ENCODE peak calls at places on chromosome 16, in eight cellular contexts. W is K562; L is transverse colon; H is stimulated activated CD4-positive, alpha-beta T cell treated with anti-CD3 and anti-CD28 coated beads, TNF-alpha, amount 100 ng/mL, for 48 hours; Y is GM10248; P is heart right ventricle; T is mucosa of descending colon; N is SHP77. Z is an unnamed sample.

GRCh38 chr16:4894276-4895150 is 42.4 kb downstream of the PPL start:
- DNase-seq in W (peak; percentile 24), L (no peak), H (no peak), Y (no peak), P (no peak), T (no peak), N (no peak), Z (no peak)

GRCh38 chr16:3652373-3653037 is 2.0 kb upstream of the DNASE1 start:
- DNase-seq in W (no peak), L (peak; percentile 7), H (no peak), Y (no peak), P (no peak), T (no peak), N (no peak), Z (peak; percentile 48)

GRCh38 chr16:55212791-55213190 is 111.2 kb upstream of the IRX6 start:
- DNase-seq in W (no peak), L (no peak), H (no peak), Y (no peak), P (no peak), T (no peak), N (no peak), Z (no peak)

GRCh38 chr16:9128346-9129342 is 37.2 kb downstream of the HAPSTR1 start:
- DNase-seq in W (no peak), L (no peak), H (no peak), Y (no peak), P (no peak), T (no peak), N (no peak), Z (no peak)

GRCh38 chr16:56245197-56245596 is 53.9 kb downstream of the GNAO1 start:
- DNase-seq in W (no peak), L (no peak), H (no peak), Y (no peak), P (no peak), T (no peak), N (no peak), Z (no peak)

GRCh38 chr16:85360323-85361277 is 248.3 kb upstream of the CIBAR2 start:
- DNase-seq in W (no peak), L (peak; percentile 81), H (no peak), Y (no peak), P (no peak), T (peak; percentile 80), N (peak; percentile 99), Z (no peak)

GRCh38 chr16:4425378-4426020 is at the start of gene DNAJA3:
- DNase-seq in W (peak; percentile 96), L (peak; percentile 91), H (peak; percentile 77), Y (peak; percentile 98), P (peak; percentile 90), T (peak; percentile 94), N (peak; percentile 91), Z (peak; percentile 98)

GRCh38 chr16:88330971-88331890 is 51.5 kb upstream of the ZNF469 start:
- DNase-seq in W (no peak), L (no peak), H (no peak), Y (no peak), P (no peak), T (no peak), N (no peak), Z (no peak)

GRCh38 chr16:8967437-8967821 is 3.7 kb upstream of the USP7 start:
- DNase-seq in W (peak; percentile 53), L (no peak), H (no peak), Y (no peak), P (no peak), T (no peak), N (no peak), Z (no peak)

GRCh38 chr16:22857296-22857695 is 43.3 kb downstream of the HS3ST2 start:
- DNase-seq in W (no peak), L (no peak), H (no peak), Y (no peak), P (no peak), T (no peak), N (no peak), Z (no peak)

GRCh38 chr16:64489449-64489848 is 632.4 kb downstream of the CDH11 start:
- DNase-seq in W (no peak), L (no peak), H (no peak), Y (no peak), P (no peak), T (no peak), N (no peak), Z (no peak)

GRCh38 chr16:12426122-12426521 is 377.6 kb downstream of the CPPED1 start:
- DNase-seq in W (peak; percentile 65), L (no peak), H (no peak), Y (no peak), P (no peak), T (no peak), N (peak; percentile 5), Z (no peak)